ENCODE peak calls at places on chromosomes 5 and 9, in nine cellular contexts. N is upper lobe of right lung; F is GM23338; P is activated T-cell treated with anti-CD3 and anti-CD28 coated beads, Interleukin-2, amount 50 U/mL, for 4 hours; J is A549; O is activated naive CD8-positive, alpha-beta T cell treated with anti-CD3 and anti-CD28 coated beads, Interleukin-2, amount 50 U/mL, for 24 hours; S is effector memory CD8-positive, alpha-beta T cell; G is HCT116; Z is CD8-positive, alpha-beta T cell. I is an unnamed sample.

GRCh38 chr9:33840381-33840780 is 23.4 kb downstream of the UBE2R2 start:
- ATAC-seq in O (no peak), J (no peak), N (peak), S (no peak), P (no peak), G (no peak), F (no peak), Z (no peak), I (no peak)

GRCh38 chr5:137630216-137630971 is 105.5 kb downstream of the KLHL3 start:
- ATAC-seq in S (no peak), N (no peak), F (peak), G (no peak), O (no peak), P (no peak), J (peak), Z (no peak), I (no peak)

GRCh38 chr5:38758774-38759423 is 86.9 kb upstream of the OSMR start:
- ATAC-seq in N (no peak), G (no peak), Z (no peak), S (no peak), P (no peak), O (no peak), J (no peak), F (no peak), I (no peak)

GRCh38 chr9:12859704-12860251 is 85.0 kb downstream of the LURAP1L start:
- ATAC-seq in O (no peak), N (no peak), P (no peak), J (peak), Z (no peak), G (peak), F (no peak), S (no peak), I (no peak)

GRCh38 chr5:94285984-94286383 is 332.4 kb downstream of the KIAA0825 start:
- ATAC-seq in G (no peak), P (no peak), Z (no peak), F (no peak), J (no peak), N (no peak), S (no peak), O (no peak), I (no peak)

GRCh38 chr9:18739641-18740318 is 265.8 kb downstream of the ADAMTSL1 start:
- ATAC-seq in O (no peak), F (no peak), J (no peak), G (no peak), P (no peak), N (peak), S (no peak), Z (no peak), I (no peak)

GRCh38 chr9:98248737-98249474 is 6.5 kb downstream of the TBC1D2 start:
- ATAC-seq in N (peak), J (peak), Z (no peak), P (no peak), O (no peak), S (no peak), G (no peak), F (no peak), I (peak)

GRCh38 chr5:1497795-1498622 is 25.8 kb downstream of the LPCAT1 start:
- ATAC-seq in O (no peak), P (no peak), S (no peak), F (no peak), N (no peak), Z (no peak), J (no peak), G (no peak), I (no peak)

GRCh38 chr5:107696071-107696470 is 25.3 kb upstream of the EFNA5 start:
- ATAC-seq in S (no peak), O (no peak), J (no peak), P (no peak), G (no peak), N (no peak), F (peak), Z (no peak), I (no peak)

GRCh38 chr5:143673676-143674468 is 138.1 kb upstream of the HMHB1 start:
- ATAC-seq in P (no peak), N (peak), J (peak), F (no peak), G (no peak), S (no peak), Z (no peak), O (no peak), I (no peak)

GRCh38 chr5:116572375-116573278 is 2.0 kb downstream of the SEMA6A start:
- ATAC-seq in N (peak), F (peak), O (no peak), J (peak), S (no peak), P (no peak), G (no peak), Z (no peak), I (no peak)

GRCh38 chr5:74020488-74020887 is 394.5 kb downstream of the ARHGEF28 start:
- ATAC-seq in P (no peak), G (no peak), O (no peak), F (no peak), Z (no peak), N (peak), S (no peak), J (no peak), I (no peak)

I was measured in activated T-helper 17 cell treated with anti-CD3 and anti-CD28 coated beads, Interleukin-2, amount 50 U/mL, for 72 hours.